ENCODE peak calls at places on chromosome 16, in nine cellular contexts. X is DMS153, D is KBM-7, U is AG09309, T is stomach, J is GDM1, S is NAMALWA, M is HT-29, V is NCI-H526. Z is an unnamed sample.

GRCh38 chr16:80557037-80557436 is 16.2 kb downstream of the DYNLRB2 start:
- DNase-seq in S (no peak), J (no peak), T (no peak), V (no peak), M (no peak), D (no peak), U (no peak), X (peak; percentile 31), Z (no peak)

GRCh38 chr16:83826146-83826913 is 18.6 kb downstream of the HSBP1 start:
- DNase-seq in S (peak; percentile 78), X (peak; percentile 44), M (peak; percentile 82), D (peak; percentile 78), U (peak; percentile 47), J (peak; percentile 26), T (peak; percentile 93), V (peak; percentile 68), Z (peak; percentile 66)

GRCh38 chr16:49527621-49528020 is 154.0 kb downstream of the C16orf78 start:
- DNase-seq in T (no peak), V (no peak), J (no peak), X (no peak), M (no peak), S (no peak), D (no peak), U (no peak), Z (no peak)

GRCh38 chr16:50303605-50304466 is 37.5 kb downstream of the ADCY7 start:
- DNase-seq in X (no peak), T (no peak), V (no peak), J (no peak), D (no peak), U (no peak), S (no peak), M (no peak), Z (no peak)

GRCh38 chr16:89360760-89361435 is 129.5 kb downstream of the ANKRD11 start:
- DNase-seq in M (no peak), X (no peak), D (peak; percentile 67), V (no peak), J (peak; percentile 84), U (no peak), T (peak; percentile 40), S (peak; percentile 55), Z (peak; percentile 80)

GRCh38 chr16:47905771-47906170 is 250.0 kb downstream of the ABCC12 start:
- DNase-seq in V (no peak), J (no peak), S (no peak), X (no peak), U (no peak), T (no peak), D (no peak), M (no peak), Z (no peak)

GRCh38 chr16:49890876-49891275 is 35.0 kb upstream of the ZNF423 start:
- DNase-seq in S (peak; percentile 40), X (no peak), M (peak; percentile 13), V (no peak), U (no peak), T (no peak), J (no peak), D (peak; percentile 58), Z (peak; percentile 13)

GRCh38 chr16:52515068-52515671 is 31.8 kb downstream of the TOX3 start:
- DNase-seq in S (no peak), X (peak; percentile 11), M (no peak), V (no peak), U (no peak), T (no peak), D (no peak), J (no peak), Z (no peak)

GRCh38 chr16:20676867-20677266 is 20.6 kb downstream of the ACSM1 start:
- DNase-seq in X (no peak), D (no peak), T (no peak), U (no peak), M (no peak), J (no peak), V (no peak), S (no peak), Z (no peak)